ENCODE peak calls at places on chromosomes 16 and 17, in nine cellular contexts. S is lower leg skin, L is IMR-90, F is Peyer's patch, W is HCT116, R is ovary, T is tibial nerve, U is A549, H is breast epithelium. C is an unnamed sample.

GRCh38 chr16:25317732-25318316 is 60.2 kb upstream of the ZKSCAN2 start:
- DNase-seq in W (no peak), F (no peak), U (no peak), H (no peak), S (no peak), T (no peak), L (no peak), R (no peak), C (no peak)

GRCh38 chr16:70304892-70305448 is 6.0 kb downstream of the DDX19B start:
- DNase-seq in H (no peak), F (no peak), S (peak), T (no peak), U (no peak), R (no peak), L (no peak), W (no peak), C (no peak)

GRCh38 chr17:7882629-7883028 is 6.0 kb upstream of the CHD3 start:
- DNase-seq in H (no peak), L (no peak), R (no peak), U (no peak), T (no peak), F (no peak), S (peak), W (no peak), C (no peak)

GRCh38 chr17:44934745-44935105 is 12.8 kb downstream of the KIF18B start:
- DNase-seq in S (no peak), F (peak), U (no peak), H (no peak), T (no peak), R (no peak), L (no peak), W (no peak), C (no peak)

GRCh38 chr17:49190932-49191331 is 19.4 kb downstream of the GNGT2 start:
- DNase-seq in W (no peak), H (no peak), T (no peak), F (no peak), S (no peak), R (no peak), U (no peak), L (no peak), C (no peak)

GRCh38 chr16:81902025-81902424 is 109.2 kb downstream of the SDR42E1 start:
- DNase-seq in F (no peak), L (no peak), T (no peak), R (no peak), U (no peak), H (no peak), S (no peak), W (no peak), C (no peak)

GRCh38 chr16:88428156-88428555 is 24.9 kb upstream of the ZFPM1 start:
- DNase-seq in S (no peak), T (no peak), U (no peak), W (no peak), F (no peak), R (no peak), H (no peak), L (no peak), C (no peak)

GRCh38 chr16:66364959-66365306 is 1.6 kb upstream of the CDH5 start:
- DNase-seq in L (no peak), R (no peak), T (no peak), W (no peak), S (no peak), U (no peak), H (no peak), F (no peak), C (no peak)

GRCh38 chr17:16040710-16041251 is 41.2 kb downstream of the TTC19 start:
- DNase-seq in F (no peak), L (peak), R (peak), U (no peak), T (no peak), S (no peak), W (no peak), H (peak), C (no peak)

GRCh38 chr17:71519285-71519684 is 601.5 kb upstream of the SOX9 start:
- DNase-seq in H (no peak), U (no peak), F (no peak), S (no peak), L (no peak), W (no peak), T (no peak), R (no peak), C (no peak)

GRCh38 chr16:14202697-14203096 is 131.6 kb downstream of the MRTFB start:
- DNase-seq in L (no peak), T (no peak), U (peak), R (no peak), S (no peak), W (peak), H (no peak), F (no peak), C (no peak)

GRCh38 chr17:15510361-15510760 is 42.9 kb upstream of the CDRT4 start:
- DNase-seq in S (no peak), L (peak), T (no peak), R (no peak), H (no peak), W (peak), F (no peak), U (peak), C (no peak)

GRCh38 chr17:17723354-17724261 is 42.4 kb downstream of the RAI1 start:
- DNase-seq in T (no peak), R (peak), W (no peak), S (no peak), U (no peak), H (no peak), F (no peak), L (peak), C (no peak)

GRCh38 chr17:18267927-18268711 is 7.7 kb downstream of the MIEF2 start:
- DNase-seq in R (no peak), L (peak), U (no peak), T (no peak), S (no peak), H (no peak), W (no peak), F (no peak), C (no peak)

GRCh38 chr17:31510273-31511175 is 119.0 kb downstream of the RAB11FIP4 start:
- DNase-seq in F (no peak), U (no peak), S (no peak), W (no peak), R (no peak), H (no peak), L (peak), T (no peak), C (no peak)

GRCh38 chr17:62819511-62820221 is 11.6 kb upstream of the MARCHF10 start:
- DNase-seq in F (no peak), R (peak), H (peak), S (peak), W (peak), L (peak), U (peak), T (peak), C (peak)

GRCh38 chr17:21233581-21234337 is 19.5 kb downstream of the NATD1 start:
- DNase-seq in L (no peak), S (no peak), F (no peak), W (no peak), U (no peak), T (no peak), H (no peak), R (no peak), C (no peak)

GRCh38 chr16:50360033-50360778 is 8.6 kb downstream of the BRD7 start:
- DNase-seq in W (no peak), U (no peak), F (no peak), R (no peak), H (no peak), L (peak), T (no peak), S (no peak), C (no peak)

GRCh38 chr16:86805210-86805609 is 226.9 kb downstream of the FOXL1 start:
- DNase-seq in F (no peak), U (no peak), R (no peak), S (peak), L (no peak), H (no peak), W (no peak), T (no peak), C (no peak)

GRCh38 chr16:57149391-57149790 is 36.4 kb downstream of the PSME3IP1 start:
- DNase-seq in L (no peak), H (no peak), F (no peak), S (peak), W (no peak), U (no peak), T (no peak), R (peak), C (no peak)

GRCh38 chr16:58034786-58035185 is 9.2 kb downstream of the MMP15 start:
- DNase-seq in R (no peak), H (no peak), U (no peak), S (no peak), T (no peak), F (no peak), W (no peak), L (no peak), C (no peak)

GRCh38 chr16:71537643-71538042 is 11.4 kb downstream of the CHST4 start:
- DNase-seq in T (no peak), H (no peak), R (no peak), U (peak), F (peak), W (peak), S (no peak), L (peak), C (no peak)

GRCh38 chr16:9901-10665 is 43.3 kb downstream of the POLR3K start:
- DNase-seq in W (no peak), S (peak), R (peak), L (no peak), T (no peak), U (peak), H (no peak), F (peak), C (no peak)

GRCh38 chr17:45910667-45911066 is 16.3 kb downstream of the MAPT start:
- DNase-seq in W (no peak), U (no peak), R (no peak), L (no peak), H (no peak), S (no peak), F (no peak), T (no peak), C (no peak)

GRCh38 chr17:15039366-15039765 is 225.8 kb downstream of the PMP22 start:
- DNase-seq in U (no peak), H (no peak), R (no peak), T (no peak), L (no peak), W (no peak), S (no peak), F (no peak), C (no peak)

GRCh38 chr17:79794659-79795511 is 2.0 kb downstream of the CBX8 start:
- DNase-seq in F (no peak), S (no peak), W (no peak), H (no peak), R (no peak), U (no peak), T (no peak), L (no peak), C (no peak)

GRCh38 chr17:79795795-79796569 is 895 bp downstream of the CBX8 start:
- DNase-seq in T (no peak), L (no peak), W (no peak), S (no peak), H (no peak), F (no peak), R (no peak), U (no peak), C (no peak)

GRCh38 chr17:79797492-79798295 is 817 bp upstream of the CBX8 start:
- DNase-seq in U (peak), R (no peak), W (no peak), F (no peak), H (no peak), S (no peak), T (no peak), L (no peak), C (no peak)

GRCh38 chr17:79798296-79799173 is 1.7 kb upstream of the CBX8 start:
- DNase-seq in S (no peak), H (no peak), W (no peak), U (no peak), L (no peak), T (no peak), F (peak), R (no peak), C (no peak)

GRCh38 chr17:79796570-79797491 is at the start of gene CBX8:
- DNase-seq in U (peak), R (peak), L (peak), S (peak), F (peak), H (peak), T (peak), W (peak), C (peak)
- TF ChIP-seq POLR2A in U (peak), R (no peak), L (peak), S (no peak), F (no peak), H (no peak), T (peak), W (peak), C (no peak)

GRCh38 chr16:68434654-68435210 is 13.6 kb downstream of the SMPD3 start:
- DNase-seq in F (peak), L (no peak), R (no peak), H (peak), S (peak), T (no peak), U (no peak), W (no peak), C (no peak)
- TF ChIP-seq POLR2A in F (no peak), L (no peak), R (no peak), H (no peak), S (no peak), T (no peak), U (no peak), W (no peak), C (no peak)

GRCh38 chr16:2082171-2082982 is 34.6 kb downstream of the TSC2 start:
- DNase-seq in S (no peak), T (no peak), W (no peak), U (peak), H (peak), L (peak), R (peak), F (no peak), C (no peak)
- TF ChIP-seq POLR2A in S (no peak), T (no peak), W (no peak), U (no peak), H (no peak), L (no peak), R (no peak), F (no peak), C (no peak)

DNA sequence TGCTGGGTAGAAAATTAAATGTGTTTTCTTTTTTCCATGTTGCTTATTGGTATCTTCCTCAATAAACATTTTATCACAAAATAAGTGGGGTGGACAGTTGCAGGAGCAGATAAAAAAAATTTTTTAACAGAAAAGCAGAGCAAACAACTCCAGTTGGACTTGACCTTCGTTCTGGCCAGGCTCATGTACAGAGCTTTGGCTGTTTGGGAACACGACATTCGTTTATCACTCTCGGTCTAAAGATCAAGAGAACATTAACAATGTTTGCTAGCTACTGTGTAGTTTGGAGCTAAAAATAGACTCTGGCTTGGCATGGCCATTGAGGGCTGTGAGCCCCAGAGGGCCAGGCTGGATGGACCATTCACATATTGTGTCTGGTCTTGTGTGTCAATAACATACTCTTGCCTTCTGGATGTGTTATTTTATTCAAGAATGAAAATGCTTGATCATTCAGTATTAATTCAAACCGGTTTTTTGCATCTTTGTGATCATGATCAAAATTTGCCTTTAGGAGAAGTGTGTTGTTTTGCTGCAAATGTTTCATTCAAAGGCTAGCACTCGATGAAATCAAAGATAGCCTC is 56.6 kb downstream of the TMEM186 start:
- DNase-seq in W (no peak), H (no peak), L (no peak), T (no peak), S (no peak), R (no peak), U (no peak), F (no peak), C (no peak)
- TF ChIP-seq POLR2A in W (no peak), H (no peak), L (no peak), T (no peak), S (no peak), R (no peak), U (no peak), F (no peak), C (no peak)

C was measured in suprapubic skin.